ENCODE peak calls at places on chromosomes 1 and 21, in five cellular contexts. B, K, W, P and C are unnamed samples.

GRCh38 chr1:171032822-171033702 is 57.6 kb upstream of the FMO3 start:
- DNase-seq in B (no peak), K (no peak), W (no peak), P (no peak), C (no peak)

GRCh38 chr1:6352138-6352563 is 41.4 kb downstream of the ACOT7 start:
- DNase-seq in B (no peak), K (no peak), W (no peak), P (no peak), C (no peak)

GRCh38 chr1:201481761-201482493 is 12.9 kb upstream of the PHLDA3 start:
- DNase-seq in B (peak), K (peak), W (peak), P (no peak), C (no peak)

GRCh38 chr1:29197590-29197924 is 15.9 kb upstream of the SRSF4 start:
- DNase-seq in B (no peak), K (peak), W (peak), P (no peak), C (no peak)

GRCh38 chr1:219188331-219188803 is 14.7 kb downstream of the LYPLAL1 start:
- DNase-seq in B (no peak), K (peak), W (no peak), P (no peak), C (no peak)

GRCh38 chr21:25887166-25887565 is 152.4 kb downstream of the GABPA start:
- DNase-seq in B (no peak), K (peak), W (no peak), P (no peak), C (no peak)

GRCh38 chr21:46564391-46564790 is 40.5 kb downstream of the S100B start:
- DNase-seq in B (no peak), K (no peak), W (no peak), P (no peak), C (no peak)

GRCh38 chr1:203040518-203041275 is 14.4 kb downstream of the PPFIA4 start:
- DNase-seq in B (no peak), K (peak), W (no peak), P (no peak), C (no peak)

GRCh38 chr1:163467291-163467690 is 145.5 kb downstream of the NUF2 start:
- DNase-seq in B (no peak), K (no peak), W (no peak), P (no peak), C (no peak)

GRCh38 chr1:47578026-47578861 is 140.4 kb downstream of the FOXD2 start:
- DNase-seq in B (no peak), K (no peak), W (no peak), P (no peak), C (no peak)

GRCh38 chr1:228314315-228314657 is 92.3 kb downstream of the TRIM11 start:
- DNase-seq in B (peak), K (no peak), W (no peak), P (no peak), C (no peak)